ENCODE peak calls at places on chromosomes 6 and 20, in eight cellular contexts. One of them, this sample, is unnamed.
A peak's percentile ranks its signal among the peaks of the same experiment; 100 is the strongest.

GRCh38 chr6:40409716-40410397 is 177.3 kb downstream of the LRFN2 start:
- DNase-seq in iris pigment epithelial cell: no peak
- DNase-seq in AG04450: no peak
- DNase-seq in cortex of kidney: no peak
- DNase-seq in GM12891: no peak
- DNase-seq in mucosa of gallbladder: no peak
- DNase-seq in NCI-H446 treated with DMSO at 0.1 percent for 48 hours: peak; percentile 36
- DNase-seq in Calu3: no peak
- DNase-seq in this sample: no peak

GRCh38 chr6:38813026-38813425 is 97.9 kb downstream of the DNAH8 start:
- DNase-seq in iris pigment epithelial cell: no peak
- DNase-seq in AG04450: no peak
- DNase-seq in cortex of kidney: no peak
- DNase-seq in GM12891: no peak
- DNase-seq in mucosa of gallbladder: no peak
- DNase-seq in NCI-H446 treated with DMSO at 0.1 percent for 48 hours: no peak
- DNase-seq in Calu3: no peak
- DNase-seq in this sample: no peak

GRCh38 chr20:2133318-2134183 is 31.9 kb downstream of the STK35 start:
- DNase-seq in iris pigment epithelial cell: peak; percentile 75
- DNase-seq in AG04450: no peak
- DNase-seq in cortex of kidney: no peak
- DNase-seq in GM12891: no peak
- DNase-seq in mucosa of gallbladder: no peak
- DNase-seq in NCI-H446 treated with DMSO at 0.1 percent for 48 hours: no peak
- DNase-seq in Calu3: no peak
- DNase-seq in this sample: no peak

GRCh38 chr6:19789100-19789805 is 47.9 kb upstream of the ID4 start:
- DNase-seq in iris pigment epithelial cell: no peak
- DNase-seq in AG04450: no peak
- DNase-seq in cortex of kidney: no peak
- DNase-seq in GM12891: no peak
- DNase-seq in mucosa of gallbladder: no peak
- DNase-seq in NCI-H446 treated with DMSO at 0.1 percent for 48 hours: no peak
- DNase-seq in Calu3: no peak
- DNase-seq in this sample: no peak

GRCh38 chr6:77123527-77123926 is 339.8 kb downstream of the HTR1B start:
- DNase-seq in iris pigment epithelial cell: peak; percentile 8
- DNase-seq in AG04450: no peak
- DNase-seq in cortex of kidney: no peak
- DNase-seq in GM12891: no peak
- DNase-seq in mucosa of gallbladder: no peak
- DNase-seq in NCI-H446 treated with DMSO at 0.1 percent for 48 hours: no peak
- DNase-seq in Calu3: no peak
- DNase-seq in this sample: no peak

GRCh38 chr20:39338977-39339376 is 376.8 kb downstream of the DHX35 start:
- DNase-seq in iris pigment epithelial cell: no peak
- DNase-seq in AG04450: no peak
- DNase-seq in cortex of kidney: no peak
- DNase-seq in GM12891: peak; percentile 1
- DNase-seq in mucosa of gallbladder: no peak
- DNase-seq in NCI-H446 treated with DMSO at 0.1 percent for 48 hours: no peak
- DNase-seq in Calu3: no peak
- DNase-seq in this sample: no peak

GRCh38 chr6:36358235-36358915 is 21.7 kb upstream of the BNIP5 start:
- DNase-seq in iris pigment epithelial cell: peak; percentile 57
- DNase-seq in AG04450: no peak
- DNase-seq in cortex of kidney: no peak
- DNase-seq in GM12891: no peak
- DNase-seq in mucosa of gallbladder: no peak
- DNase-seq in NCI-H446 treated with DMSO at 0.1 percent for 48 hours: no peak
- DNase-seq in Calu3: peak; percentile 28
- DNase-seq in this sample: no peak

GRCh38 chr6:21371676-21372161 is 221.8 kb upstream of the SOX4 start:
- DNase-seq in iris pigment epithelial cell: peak; percentile 60
- DNase-seq in AG04450: no peak
- DNase-seq in cortex of kidney: no peak
- DNase-seq in GM12891: no peak
- DNase-seq in mucosa of gallbladder: no peak
- DNase-seq in NCI-H446 treated with DMSO at 0.1 percent for 48 hours: no peak
- DNase-seq in Calu3: no peak
- DNase-seq in this sample: no peak

GRCh38 chr20:44886276-44886671 is 769 bp downstream of the YWHAB start:
- DNase-seq in iris pigment epithelial cell: no peak
- DNase-seq in AG04450: no peak
- DNase-seq in cortex of kidney: no peak
- DNase-seq in GM12891: no peak
- DNase-seq in mucosa of gallbladder: no peak
- DNase-seq in NCI-H446 treated with DMSO at 0.1 percent for 48 hours: no peak
- DNase-seq in Calu3: no peak
- DNase-seq in this sample: no peak

GRCh38 chr20:23082846-23083552 is 3.1 kb downstream of the CD93 start:
- DNase-seq in iris pigment epithelial cell: no peak
- DNase-seq in AG04450: no peak
- DNase-seq in cortex of kidney: no peak
- DNase-seq in GM12891: no peak
- DNase-seq in mucosa of gallbladder: peak; percentile 47
- DNase-seq in NCI-H446 treated with DMSO at 0.1 percent for 48 hours: no peak
- DNase-seq in Calu3: no peak
- DNase-seq in this sample: no peak

GRCh38 chr20:420721-421574 is 12.8 kb downstream of the RBCK1 start:
- DNase-seq in iris pigment epithelial cell: no peak
- DNase-seq in AG04450: no peak
- DNase-seq in cortex of kidney: no peak
- DNase-seq in GM12891: peak; percentile 65
- DNase-seq in mucosa of gallbladder: no peak
- DNase-seq in NCI-H446 treated with DMSO at 0.1 percent for 48 hours: no peak
- DNase-seq in Calu3: peak; percentile 47
- DNase-seq in this sample: no peak

GRCh38 chr20:21725892-21726291 is 20.4 kb downstream of the PAX1 start:
- DNase-seq in iris pigment epithelial cell: no peak
- DNase-seq in AG04450: no peak
- DNase-seq in cortex of kidney: no peak
- DNase-seq in GM12891: no peak
- DNase-seq in mucosa of gallbladder: no peak
- DNase-seq in NCI-H446 treated with DMSO at 0.1 percent for 48 hours: no peak
- DNase-seq in Calu3: no peak
- DNase-seq in this sample: no peak

GRCh38 chr20:63224272-63225081 is 8.5 kb upstream of the YTHDF1 start:
- DNase-seq in iris pigment epithelial cell: peak; percentile 65
- DNase-seq in AG04450: no peak
- DNase-seq in cortex of kidney: no peak
- DNase-seq in GM12891: no peak
- DNase-seq in mucosa of gallbladder: no peak
- DNase-seq in NCI-H446 treated with DMSO at 0.1 percent for 48 hours: no peak
- DNase-seq in Calu3: peak; percentile 82
- DNase-seq in this sample: no peak

GRCh38 chr20:37155987-37156386 is 23.1 kb upstream of the RPN2 start:
- DNase-seq in iris pigment epithelial cell: no peak
- DNase-seq in AG04450: no peak
- DNase-seq in cortex of kidney: no peak
- DNase-seq in GM12891: no peak
- DNase-seq in mucosa of gallbladder: no peak
- DNase-seq in NCI-H446 treated with DMSO at 0.1 percent for 48 hours: no peak
- DNase-seq in Calu3: no peak
- DNase-seq in this sample: no peak

GRCh38 chr6:158939255-158940170 is 60.5 kb downstream of the RSPH3 start:
- DNase-seq in iris pigment epithelial cell: no peak
- DNase-seq in AG04450: no peak
- DNase-seq in cortex of kidney: no peak
- DNase-seq in GM12891: no peak
- DNase-seq in mucosa of gallbladder: no peak
- DNase-seq in NCI-H446 treated with DMSO at 0.1 percent for 48 hours: no peak
- DNase-seq in Calu3: peak; percentile 62
- DNase-seq in this sample: no peak

GRCh38 chr20:36061754-36062153 is 92.8 kb upstream of the EPB41L1 start:
- DNase-seq in iris pigment epithelial cell: no peak
- DNase-seq in AG04450: no peak
- DNase-seq in cortex of kidney: no peak
- DNase-seq in GM12891: no peak
- DNase-seq in mucosa of gallbladder: no peak
- DNase-seq in NCI-H446 treated with DMSO at 0.1 percent for 48 hours: peak; percentile 95
- DNase-seq in Calu3: no peak
- DNase-seq in this sample: no peak

GRCh38 chr6:87093199-87093598 is 1.7 kb downstream of the CGA start:
- DNase-seq in iris pigment epithelial cell: no peak
- DNase-seq in AG04450: no peak
- DNase-seq in cortex of kidney: no peak
- DNase-seq in GM12891: no peak
- DNase-seq in mucosa of gallbladder: no peak
- DNase-seq in NCI-H446 treated with DMSO at 0.1 percent for 48 hours: no peak
- DNase-seq in Calu3: no peak
- DNase-seq in this sample: no peak

GRCh38 chr6:143967861-143968498 is 40.1 kb downstream of the PLAGL1 start:
- DNase-seq in iris pigment epithelial cell: peak; percentile 77
- DNase-seq in AG04450: no peak
- DNase-seq in cortex of kidney: no peak
- DNase-seq in GM12891: no peak
- DNase-seq in mucosa of gallbladder: no peak
- DNase-seq in NCI-H446 treated with DMSO at 0.1 percent for 48 hours: no peak
- DNase-seq in Calu3: no peak
- DNase-seq in this sample: no peak

GRCh38 chr6:21856096-21856825 is 262.7 kb downstream of the SOX4 start:
- DNase-seq in iris pigment epithelial cell: peak; percentile 93
- DNase-seq in AG04450: peak; percentile 48
- DNase-seq in cortex of kidney: no peak
- DNase-seq in GM12891: no peak
- DNase-seq in mucosa of gallbladder: no peak
- DNase-seq in NCI-H446 treated with DMSO at 0.1 percent for 48 hours: no peak
- DNase-seq in Calu3: no peak
- DNase-seq in this sample: no peak

GRCh38 chr6:33822575-33823395 is 19.0 kb upstream of the MLN start:
- DNase-seq in iris pigment epithelial cell: peak; percentile 24
- DNase-seq in AG04450: no peak
- DNase-seq in cortex of kidney: no peak
- DNase-seq in GM12891: peak; percentile 37
- DNase-seq in mucosa of gallbladder: no peak
- DNase-seq in NCI-H446 treated with DMSO at 0.1 percent for 48 hours: no peak
- DNase-seq in Calu3: peak; percentile 57
- DNase-seq in this sample: peak; percentile 63

GRCh38 chr6:30748301-30748769 is 4.0 kb upstream of the IER3 start:
- DNase-seq in iris pigment epithelial cell: no peak
- DNase-seq in AG04450: no peak
- DNase-seq in cortex of kidney: no peak
- DNase-seq in GM12891: no peak
- DNase-seq in mucosa of gallbladder: no peak
- DNase-seq in NCI-H446 treated with DMSO at 0.1 percent for 48 hours: no peak
- DNase-seq in Calu3: peak; percentile 62
- DNase-seq in this sample: no peak

GRCh38 chr6:107645740-107646139 is 155.8 kb downstream of the SOBP start:
- DNase-seq in iris pigment epithelial cell: no peak
- DNase-seq in AG04450: no peak
- DNase-seq in cortex of kidney: no peak
- DNase-seq in GM12891: no peak
- DNase-seq in mucosa of gallbladder: no peak
- DNase-seq in NCI-H446 treated with DMSO at 0.1 percent for 48 hours: no peak
- DNase-seq in Calu3: no peak
- DNase-seq in this sample: no peak

GRCh38 chr20:54759589-54759988 is 284.2 kb downstream of the DOK5 start:
- DNase-seq in iris pigment epithelial cell: no peak
- DNase-seq in AG04450: no peak
- DNase-seq in cortex of kidney: no peak
- DNase-seq in GM12891: no peak
- DNase-seq in mucosa of gallbladder: no peak
- DNase-seq in NCI-H446 treated with DMSO at 0.1 percent for 48 hours: no peak
- DNase-seq in Calu3: no peak
- DNase-seq in this sample: no peak

GRCh38 chr20:61799394-61799923 is 266.2 kb downstream of the TAF4 start:
- DNase-seq in iris pigment epithelial cell: no peak
- DNase-seq in AG04450: no peak
- DNase-seq in cortex of kidney: no peak
- DNase-seq in GM12891: no peak
- DNase-seq in mucosa of gallbladder: no peak
- DNase-seq in NCI-H446 treated with DMSO at 0.1 percent for 48 hours: no peak
- DNase-seq in Calu3: no peak
- DNase-seq in this sample: no peak

GRCh38 chr6:157019733-157020132 is 242.6 kb downstream of the ARID1B start:
- DNase-seq in iris pigment epithelial cell: peak; percentile 10
- DNase-seq in AG04450: no peak
- DNase-seq in cortex of kidney: no peak
- DNase-seq in GM12891: no peak
- DNase-seq in mucosa of gallbladder: no peak
- DNase-seq in NCI-H446 treated with DMSO at 0.1 percent for 48 hours: no peak
- DNase-seq in Calu3: no peak
- DNase-seq in this sample: no peak

GRCh38 chr6:16723833-16724232 is 37.4 kb downstream of the ATXN1 start:
- DNase-seq in iris pigment epithelial cell: peak; percentile 99
- DNase-seq in AG04450: peak; percentile 87
- DNase-seq in cortex of kidney: no peak
- DNase-seq in GM12891: no peak
- DNase-seq in mucosa of gallbladder: no peak
- DNase-seq in NCI-H446 treated with DMSO at 0.1 percent for 48 hours: no peak
- DNase-seq in Calu3: peak; percentile 19
- DNase-seq in this sample: no peak

GRCh38 chr20:48949304-48950170 is 28.0 kb downstream of the ARFGEF2 start:
- DNase-seq in iris pigment epithelial cell: no peak
- DNase-seq in AG04450: no peak
- DNase-seq in cortex of kidney: no peak
- DNase-seq in GM12891: no peak
- DNase-seq in mucosa of gallbladder: no peak
- DNase-seq in NCI-H446 treated with DMSO at 0.1 percent for 48 hours: no peak
- DNase-seq in Calu3: no peak
- DNase-seq in this sample: no peak

GRCh38 chr20:25389381-25389857 is 1.2 kb downstream of the ABHD12 start:
- DNase-seq in iris pigment epithelial cell: peak; percentile 62
- DNase-seq in AG04450: no peak
- DNase-seq in cortex of kidney: no peak
- DNase-seq in GM12891: no peak
- DNase-seq in mucosa of gallbladder: peak; percentile 10
- DNase-seq in NCI-H446 treated with DMSO at 0.1 percent for 48 hours: peak; percentile 15
- DNase-seq in Calu3: no peak
- DNase-seq in this sample: peak; percentile 45

GRCh38 chr6:90294989-90295853 is 1.4 kb downstream of the BACH2 start:
- DNase-seq in iris pigment epithelial cell: peak; percentile 47
- DNase-seq in AG04450: no peak
- DNase-seq in cortex of kidney: no peak
- DNase-seq in GM12891: peak; percentile 24
- DNase-seq in mucosa of gallbladder: peak; percentile 22
- DNase-seq in NCI-H446 treated with DMSO at 0.1 percent for 48 hours: no peak
- DNase-seq in Calu3: peak; percentile 11
- DNase-seq in this sample: no peak

This sample was measured in DMS 273 treated with DMSO at 0.1 percent for 48 hours.